ENCODE peak calls at places on chromosomes 13 and 19, in six cellular contexts. L is sigmoid colon, I is tibial nerve, B is heart left ventricle, U is esophagus squamous epithelium, A is transverse colon. V is an unnamed sample. For H3K4me1, the result is how much of the 10 kb centered on the place peaks cover.

GRCh38 chr19:49475191-49475932 is 1.3 kb downstream of the FLT3LG start:
- DNase-seq in A (no peak), B (no peak), I (no peak), L (no peak), U (no peak), V (no peak)

GRCh38 chr13:95641961-95642621 is 2.4 kb downstream of the DZIP1 start:
- DNase-seq in U (no peak), I (no peak), L (peak), A (peak), B (peak), V (peak)

GRCh38 chr13:112106467-112107141 is 39.7 kb downstream of the SOX1 start:
- DNase-seq in L (no peak), A (no peak), U (no peak), I (no peak), B (no peak), V (peak)

GRCh38 chr19:17078920-17079709 is 3.5 kb downstream of the MYO9B start:
- DNase-seq in U (no peak), I (no peak), A (no peak), L (no peak), B (no peak), V (no peak)

GRCh38 chr19:2962018-2962670 is 15.2 kb upstream of the TLE6 start:
- DNase-seq in L (no peak), I (peak), U (no peak), B (no peak), A (peak), V (peak)

GRCh38 chr13:43305416-43305815 is 282.0 kb downstream of the DNAJC15 start:
- DNase-seq in B (no peak), L (no peak), U (no peak), A (no peak), I (no peak), V (no peak)

GRCh38 chr13:71218960-71219359 is 648.0 kb downstream of the DACH1 start:
- DNase-seq in B (no peak), I (no peak), A (no peak), U (no peak), L (no peak), V (no peak)

GRCh38 chr13:113122571-113123225 is at the start of gene F10:
- DNase-seq in A (peak), B (peak), U (no peak), I (peak), L (no peak), V (no peak)

GRCh38 chr13:23870356-23871146 is 18.6 kb downstream of the MIPEP start:
- DNase-seq in B (no peak), A (no peak), I (no peak), U (no peak), L (no peak), V (no peak)

GRCh38 chr13:51659276-51660127 is 75.2 kb downstream of the WDFY2 start:
- DNase-seq in U (no peak), A (no peak), I (no peak), L (no peak), B (no peak), V (no peak)

GRCh38 chr13:28718186-28718537 is 608 bp downstream of the SLC46A3 start:
- DNase-seq in B (no peak), A (no peak), I (peak), U (no peak), L (no peak), V (no peak)

GRCh38 chr13:101941095-101941777 is 460.6 kb downstream of the FGF14 start:
- DNase-seq in B (no peak), A (no peak), L (no peak), I (no peak), U (no peak), V (peak)

GRCh38 chr13:59261928-59262488 is 901.7 kb downstream of the DIAPH3 start:
- DNase-seq in U (no peak), B (no peak), L (no peak), A (no peak), I (no peak), V (peak)

GRCh38 chr13:49690990-49691886 is at the start of gene EBPL:
- DNase-seq in I (peak), U (peak), A (peak), B (peak), L (peak), V (peak)

GRCh38 chr13:113886561-113887112 is 22.8 kb upstream of the GAS6 start:
- DNase-seq in B (no peak), I (no peak), A (no peak), U (no peak), L (no peak), V (no peak)

GRCh38 chr13:73200432-73200831 is 141.6 kb downstream of the KLF5 start:
- DNase-seq in B (no peak), U (no peak), A (no peak), L (no peak), I (no peak), V (no peak)

GRCh38 chr19:22601906-22602630 is 32.1 kb upstream of the ZNF492 start:
- DNase-seq in A (no peak), I (no peak), U (no peak), B (no peak), L (no peak), V (no peak)

GRCh38 chr19:31350693-31351211 is 1.5 kb upstream of the TSHZ3 start:
- DNase-seq in L (no peak), U (no peak), A (peak), I (no peak), B (peak), V (peak)

GRCh38 chr19:46000497-46001246 is 5.4 kb downstream of the CCDC61 start:
- DNase-seq in B (no peak), U (no peak), I (no peak), L (no peak), A (peak), V (peak)

GRCh38 chr19:49149652-49150105 is 5.5 kb downstream of the HRC start:
- DNase-seq in B (peak), U (no peak), A (peak), L (peak), I (peak), V (peak)

GRCh38 chr13:91144054-91144453 is 203.4 kb upstream of the MIR17HG start:
- DNase-seq in A (no peak), U (no peak), L (no peak), B (no peak), I (no peak), V (no peak)

GRCh38 chr13:112617754-112618375 is 29.9 kb upstream of the TUBGCP3 start:
- DNase-seq in L (no peak), U (no peak), I (no peak), A (no peak), B (no peak), V (no peak)

GRCh38 chr13:72565893-72566292 is 161.5 kb downstream of the MZT1 start:
- DNase-seq in L (no peak), I (no peak), A (no peak), B (no peak), U (no peak), V (no peak)

GRCh38 chr19:5166262-5166661 is 174.3 kb downstream of the PTPRS start:
- DNase-seq in U (no peak), L (no peak), B (no peak), I (no peak), A (no peak), V (no peak)

GRCh38 chr13:89763011-89763410 is 1584.5 kb upstream of the MIR17HG start:
- DNase-seq in A (no peak), I (no peak), U (no peak), L (no peak), B (no peak), V (no peak)

GRCh38 chr13:90070362-90070761 is 1277.1 kb upstream of the MIR17HG start:
- DNase-seq in B (no peak), A (no peak), L (no peak), I (no peak), U (no peak), V (no peak)

GRCh38 chr13:101530293-101530692 is 77.8 kb downstream of the ITGBL1 start:
- DNase-seq in L (no peak), B (no peak), I (no peak), A (no peak), U (no peak), V (no peak)

DNA sequence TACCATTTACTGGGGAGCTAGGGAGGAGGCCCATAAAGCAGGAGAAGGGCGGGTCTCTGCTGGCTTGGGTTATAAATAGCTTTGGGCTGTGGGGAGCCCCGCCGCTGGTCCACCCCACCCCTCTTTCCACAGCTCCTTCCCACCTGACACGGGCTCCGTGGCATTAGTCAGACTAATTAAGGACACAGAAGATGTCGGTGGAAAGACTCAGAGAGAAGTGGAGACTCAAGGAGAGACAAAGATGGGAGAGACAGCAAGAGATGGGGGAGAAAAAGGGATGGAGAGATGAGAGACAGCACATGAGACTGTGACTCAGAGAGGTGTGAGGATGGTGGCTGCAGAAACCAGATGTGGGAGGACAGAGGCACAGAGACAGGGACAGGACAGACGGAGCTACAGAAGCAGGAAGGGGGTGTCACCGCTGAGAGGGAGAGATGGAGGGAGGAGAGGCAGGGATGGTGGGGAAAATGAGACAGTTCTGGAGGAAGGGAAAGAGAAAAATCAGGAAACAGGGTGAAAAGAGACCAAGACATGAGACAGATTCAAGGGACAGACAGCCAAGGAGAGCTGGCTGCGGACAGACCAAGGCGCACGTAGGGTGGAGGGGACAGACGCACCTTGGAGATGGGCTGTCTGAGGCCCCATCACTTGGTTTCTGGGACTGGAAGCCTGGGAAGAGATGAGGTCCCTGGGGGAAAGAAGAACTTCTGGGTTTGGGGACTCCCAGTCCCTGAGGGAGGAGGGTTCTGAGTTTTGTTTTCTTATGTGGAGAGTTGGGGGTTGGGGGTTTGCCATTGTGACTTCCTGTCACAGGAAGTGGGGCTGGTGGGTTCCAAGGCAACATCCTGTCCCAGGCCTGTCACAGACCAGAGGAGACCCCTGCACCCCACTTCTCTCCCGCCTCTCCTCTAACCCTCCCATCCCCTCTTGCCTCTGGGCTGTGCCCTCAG is 4.1 kb downstream of the ARHGEF1 start:
- DNase-seq in I (no peak), U (no peak), L (no peak), A (peak), B (no peak), V (no peak)
- TF ChIP-seq POLR2A in I (no peak), U (no peak), L (no peak), A (peak), B (no peak), V (no peak)

GRCh38 chr19:55062735-55063491 is at the start of gene RDH13:
- DNase-seq in I (peak), B (peak), U (peak), A (peak), L (peak), V (peak)

GRCh38 chr19:55058781-55059610 is 4.0 kb downstream of the RDH13 start:
- DNase-seq in I (no peak), U (no peak), A (no peak), B (no peak), L (no peak), V (no peak)

GRCh38 chr19:55066107-55066709 is 3.3 kb upstream of the RDH13 start:
- DNase-seq in L (no peak), A (no peak), I (no peak), U (no peak), B (no peak), V (no peak)

GRCh38 chr19:55067869-55068268 is 4.9 kb upstream of the RDH13 start:
- DNase-seq in U (no peak), B (no peak), A (no peak), L (no peak), I (no peak), V (no peak)

DNA sequence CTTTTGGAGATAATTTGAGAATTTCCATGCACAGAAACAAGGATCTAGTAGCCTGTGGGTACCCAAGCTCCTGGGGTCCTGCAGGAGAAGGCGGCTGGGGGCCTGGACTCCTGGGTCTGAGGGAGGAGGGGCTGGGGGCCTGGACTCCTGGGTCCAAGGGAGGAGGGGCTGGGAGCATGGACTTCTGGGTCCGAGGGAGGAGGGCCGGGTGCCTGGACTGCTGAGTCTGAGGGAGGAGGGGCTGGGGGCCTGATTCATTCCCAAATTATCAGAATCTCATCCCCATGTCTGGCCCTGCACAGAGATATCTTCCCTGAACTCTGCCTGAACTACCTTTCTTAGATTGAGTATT is 520 bp upstream of the RDH13 start:
- DNase-seq in A (no peak), U (no peak), I (no peak), B (no peak), L (no peak), V (no peak)
- H3K4me1 ChIP-seq in A (under half), U (under half), I (under half), B (under half), L (under half), V (under half)

GRCh38 chr19:38592940-38593339 is 24.8 kb downstream of the MAP4K1 start:
- DNase-seq in I (no peak), U (no peak), L (no peak), A (no peak), B (no peak), V (peak)
- TF ChIP-seq CTCF in I (no peak), U (no peak), L (no peak), A (no peak), B (no peak), V (no peak)

GRCh38 chr13:40664100-40665060 is 2.1 kb downstream of the FOXO1 start:
- DNase-seq in U (no peak), A (peak), L (peak), I (peak), B (peak), V (peak)
- TF ChIP-seq POLR2A in U (peak), A (peak), L (no peak), I (no peak), B (peak), V (peak)

DNA sequence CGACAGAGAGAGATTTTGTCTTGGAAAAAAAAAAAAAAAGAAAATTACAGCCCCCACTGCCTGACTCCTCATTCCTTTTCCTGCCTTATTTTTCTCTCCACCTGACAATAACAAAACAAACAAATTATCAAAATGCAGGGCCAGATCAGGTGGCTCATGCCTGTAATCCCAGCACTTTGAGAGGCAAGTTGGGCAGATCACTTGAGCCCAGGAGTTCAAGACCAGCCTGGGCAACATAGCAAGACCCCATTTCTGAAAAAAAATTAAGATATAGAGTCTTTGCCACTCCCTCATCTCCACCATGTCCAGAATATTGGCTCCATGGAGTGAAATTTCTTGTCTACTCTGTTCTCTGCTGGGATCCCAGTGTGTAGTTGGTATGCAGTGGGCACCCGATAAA is 7.2 kb downstream of the CERS4 start:
- DNase-seq in A (no peak), L (no peak), B (no peak), I (no peak), U (no peak), V (no peak)
- H3K4me1 ChIP-seq in A (under half), L (under half), B (under half), I (under half), U (under half), V (half or more)

GRCh38 chr19:52689804-52690394 is 44.9 kb downstream of the ZNF611 start:
- DNase-seq in B (peak), L (peak), I (peak), U (no peak), A (peak), V (peak)

GRCh38 chr19:52692431-52693008 is 42.3 kb downstream of the ZNF611 start:
- DNase-seq in L (no peak), B (no peak), A (no peak), U (no peak), I (no peak), V (no peak)

GRCh38 chr19:52691737-52692136 is 43.1 kb downstream of the ZNF611 start:
- DNase-seq in U (no peak), B (no peak), I (no peak), L (no peak), A (no peak), V (no peak)

GRCh38 chr19:52691215-52691610 is 43.6 kb downstream of the ZNF611 start:
- DNase-seq in I (no peak), B (no peak), L (no peak), A (no peak), U (no peak), V (no peak)

GRCh38 chr19:52690395-52691214 is 44.2 kb downstream of the ZNF611 start:
- DNase-seq in A (peak), U (peak), I (peak), B (peak), L (peak), V (peak)
- TF ChIP-seq CTCF in A (peak), U (peak), I (peak), B (peak), L (no peak), V (no peak)

DNA sequence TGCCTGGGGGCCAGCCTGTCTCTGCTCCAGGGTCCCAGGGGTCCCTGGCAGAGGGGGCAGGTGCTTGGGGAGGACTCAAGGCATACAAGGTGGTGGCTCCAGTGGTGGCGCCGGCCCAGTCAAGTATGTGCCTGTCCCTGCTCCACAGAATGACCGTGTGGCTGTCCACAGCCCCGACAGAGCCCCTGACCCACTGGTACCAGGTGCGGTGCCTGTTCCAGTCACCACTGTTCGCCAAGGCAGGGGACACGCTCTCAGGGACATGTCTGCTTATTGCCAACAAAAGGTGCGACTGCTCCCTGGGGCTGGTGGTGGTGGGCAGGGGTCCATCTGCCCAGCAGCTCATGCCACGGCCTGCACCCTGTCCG is 8.2 kb downstream of the YIPF2 start:
- DNase-seq in L (no peak), A (no peak), B (peak), U (no peak), I (no peak), V (no peak)
- TF ChIP-seq POLR2A in L (no peak), A (no peak), B (no peak), U (no peak), I (no peak), V (no peak)

GRCh38 chr13:109843695-109844094 is 57.3 kb upstream of the IRS2 start:
- DNase-seq in A (no peak), B (no peak), I (no peak), L (no peak), U (no peak), V (no peak)

GRCh38 chr13:109842521-109842920 is 56.1 kb upstream of the IRS2 start:
- DNase-seq in A (no peak), I (no peak), B (no peak), L (no peak), U (no peak), V (no peak)

GRCh38 chr13:109840893-109841287 is 54.5 kb upstream of the IRS2 start:
- DNase-seq in U (no peak), A (no peak), B (no peak), I (no peak), L (no peak), V (no peak)

GRCh38 chr13:109846185-109846584 is 59.8 kb upstream of the IRS2 start:
- DNase-seq in A (no peak), U (no peak), B (no peak), I (no peak), L (no peak), V (no peak)

DNA sequence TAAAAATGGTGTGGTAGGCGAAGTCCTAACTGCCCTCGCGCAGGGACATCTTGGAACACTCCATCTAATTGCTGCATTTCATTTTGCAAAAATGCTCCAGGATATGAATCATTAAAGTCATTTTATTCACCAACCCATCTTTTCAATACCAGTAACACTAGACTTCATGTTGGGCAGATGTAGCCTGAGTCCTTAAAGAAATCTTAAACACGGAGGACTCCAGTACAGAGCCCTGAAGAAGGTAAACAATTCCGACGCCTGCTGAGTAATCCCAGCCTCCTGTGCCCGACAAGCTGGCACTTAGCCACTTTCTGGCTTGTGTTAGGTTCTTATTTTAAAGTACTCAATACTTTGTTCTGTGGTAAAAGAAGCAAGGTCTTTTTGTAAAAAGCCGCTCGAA is 58.0 kb upstream of the IRS2 start:
- DNase-seq in U (no peak), L (peak), B (no peak), A (no peak), I (no peak), V (peak)
- H3K4me1 ChIP-seq in U (under half), L (under half), B (under half), A (under half), I (under half), V (under half)